ENCODE peak calls at places on chromosomes 16 and 17, in seven cellular contexts. I, N, T, B, K, J and D are unnamed samples.

GRCh38 chr17:44927696-44928095 is 12.4 kb upstream of the GFAP start:
- DNase-seq in J (no peak), I (no peak), B (no peak), K (no peak), T (no peak), N (no peak), D (no peak)

GRCh38 chr17:21085707-21086106 is 41.1 kb upstream of the DHRS7B start:
- DNase-seq in B (no peak), J (no peak), K (no peak), I (no peak), T (no peak), N (no peak), D (no peak)

GRCh38 chr17:74543891-74544760 is 1.8 kb downstream of the CD300C start:
- DNase-seq in J (no peak), T (no peak), I (no peak), K (no peak), N (no peak), B (no peak), D (no peak)

GRCh38 chr16:11474617-11475291 is 112.0 kb downstream of the LITAF start:
- DNase-seq in J (no peak), B (no peak), N (no peak), I (no peak), K (no peak), T (no peak), D (no peak)

GRCh38 chr17:73976676-73977521 is 226.6 kb upstream of the RPL38 start:
- DNase-seq in T (peak), I (no peak), B (no peak), K (no peak), N (no peak), J (peak), D (no peak)

GRCh38 chr16:89697161-89697615 is 4.3 kb downstream of the SPATA2L start:
- DNase-seq in K (no peak), B (no peak), I (no peak), T (no peak), N (no peak), J (no peak), D (no peak)

GRCh38 chr17:8059131-8059530 is 20.3 kb downstream of the ALOX15B start:
- DNase-seq in I (no peak), N (no peak), K (no peak), T (no peak), B (no peak), J (no peak), D (no peak)

GRCh38 chr17:69900829-69901228 is 174.2 kb upstream of the KCNJ16 start:
- DNase-seq in J (no peak), I (no peak), K (no peak), T (no peak), N (no peak), B (no peak), D (no peak)

GRCh38 chr17:13415877-13416416 is 185.8 kb downstream of the HS3ST3A1 start:
- DNase-seq in I (no peak), J (peak), N (no peak), K (peak), B (no peak), T (peak), D (no peak)

GRCh38 chr17:76529224-76529642 is 8.3 kb downstream of the CYGB start:
- DNase-seq in N (no peak), B (no peak), J (peak), K (peak), T (peak), I (peak), D (no peak)

GRCh38 chr16:11224096-11224893 is 31.7 kb downstream of the SOCS1 start:
- DNase-seq in N (peak), J (no peak), T (peak), B (peak), K (no peak), I (no peak), D (no peak)

GRCh38 chr16:22787456-22788189 is 26.3 kb upstream of the HS3ST2 start:
- DNase-seq in K (no peak), N (no peak), J (peak), B (no peak), I (peak), T (peak), D (no peak)

GRCh38 chr16:2511128-2511785 is 2.5 kb upstream of the ATP6V0C start:
- DNase-seq in T (peak), N (peak), K (peak), B (no peak), I (peak), J (no peak), D (no peak)

GRCh38 chr17:64128787-64129514 is 993 bp downstream of the ERN1 start:
- DNase-seq in T (peak), N (peak), K (peak), B (no peak), J (peak), I (no peak), D (no peak)

GRCh38 chr17:73533127-73533526 is 111.1 kb downstream of the SDK2 start:
- DNase-seq in B (no peak), N (no peak), J (no peak), K (no peak), I (no peak), T (no peak), D (no peak)

GRCh38 chr16:57536306-57537193 is at the start of gene CCDC102A:
- DNase-seq in T (peak), I (no peak), J (no peak), B (peak), K (no peak), N (peak), D (no peak)